ENCODE peak calls at places on chromosome 19, in ten cellular contexts. One of them, this sample, is unnamed. For H3K4me1 and H3K36me3, the result is how much of the 10 kb centered on the place peaks cover.

GRCh38 chr19:46515879-46516350 is 20.2 kb upstream of the PNMA8B start:
- DNase-seq in heart left ventricle: no peak
- DNase-seq in HAP-1: peak
- DNase-seq in right lobe of liver: no peak
- DNase-seq in esophagus squamous epithelium: no peak
- DNase-seq in fibroblast of lung: peak
- DNase-seq in lower lobe of right lung: no peak
- DNase-seq in ovary: no peak
- DNase-seq in endodermal cell: no peak
- DNase-seq in mammary epithelial cell: peak
- DNase-seq in this sample: no peak

GRCh38 chr19:56441206-56441792 is 35.8 kb downstream of the ZNF667 start:
- DNase-seq in mammary epithelial cell: no peak
- DNase-seq in endodermal cell: no peak
- DNase-seq in ovary: no peak
- DNase-seq in lower lobe of right lung: no peak
- DNase-seq in esophagus squamous epithelium: no peak
- DNase-seq in heart left ventricle: no peak
- DNase-seq in right lobe of liver: no peak
- DNase-seq in fibroblast of lung: no peak
- DNase-seq in HAP-1: no peak
- DNase-seq in this sample: no peak

GRCh38 chr19:36488118-36488815 is 1.1 kb downstream of the ZNF566 start:
- DNase-seq in heart left ventricle: no peak
- DNase-seq in right lobe of liver: no peak
- DNase-seq in HAP-1: no peak
- DNase-seq in lower lobe of right lung: no peak
- DNase-seq in esophagus squamous epithelium: no peak
- DNase-seq in ovary: no peak
- DNase-seq in mammary epithelial cell: no peak
- DNase-seq in endodermal cell: no peak
- DNase-seq in fibroblast of lung: peak
- DNase-seq in this sample: no peak

GRCh38 chr19:30645946-30646577 is 273.9 kb downstream of the ZNF536 start:
- DNase-seq in mammary epithelial cell: no peak
- DNase-seq in ovary: no peak
- DNase-seq in endodermal cell: no peak
- DNase-seq in lower lobe of right lung: no peak
- DNase-seq in fibroblast of lung: no peak
- DNase-seq in esophagus squamous epithelium: no peak
- DNase-seq in right lobe of liver: no peak
- DNase-seq in HAP-1: no peak
- DNase-seq in heart left ventricle: no peak
- DNase-seq in this sample: no peak

GRCh38 chr19:3680939-3681338 is 19.3 kb downstream of the PIP5K1C start:
- DNase-seq in HAP-1: no peak
- DNase-seq in fibroblast of lung: no peak
- DNase-seq in ovary: no peak
- DNase-seq in endodermal cell: peak
- DNase-seq in lower lobe of right lung: no peak
- DNase-seq in right lobe of liver: no peak
- DNase-seq in esophagus squamous epithelium: no peak
- DNase-seq in heart left ventricle: no peak
- DNase-seq in mammary epithelial cell: no peak
- DNase-seq in this sample: no peak

GRCh38 chr19:53389591-53390377 is 5.2 kb upstream of the ZNF765 start:
- DNase-seq in right lobe of liver: no peak
- DNase-seq in mammary epithelial cell: no peak
- DNase-seq in endodermal cell: peak
- DNase-seq in heart left ventricle: peak
- DNase-seq in fibroblast of lung: no peak
- DNase-seq in esophagus squamous epithelium: no peak
- DNase-seq in HAP-1: no peak
- DNase-seq in ovary: peak
- DNase-seq in lower lobe of right lung: no peak
- DNase-seq in this sample: no peak

GRCh38 chr19:52428937-52429336 is at the start of gene ZNF534:
- DNase-seq in heart left ventricle: no peak
- DNase-seq in mammary epithelial cell: no peak
- DNase-seq in HAP-1: no peak
- DNase-seq in ovary: no peak
- DNase-seq in right lobe of liver: no peak
- DNase-seq in lower lobe of right lung: no peak
- DNase-seq in esophagus squamous epithelium: no peak
- DNase-seq in endodermal cell: no peak
- DNase-seq in fibroblast of lung: no peak
- DNase-seq in this sample: no peak

GRCh38 chr19:6718741-6719539 is 1.5 kb downstream of the C3 start:
- DNase-seq in heart left ventricle: no peak
- DNase-seq in ovary: no peak
- DNase-seq in mammary epithelial cell: peak
- DNase-seq in esophagus squamous epithelium: no peak
- DNase-seq in endodermal cell: peak
- DNase-seq in lower lobe of right lung: peak
- DNase-seq in HAP-1: no peak
- DNase-seq in right lobe of liver: peak
- DNase-seq in fibroblast of lung: no peak
- DNase-seq in this sample: no peak

GRCh38 chr19:19111138-19111835 is 27.0 kb downstream of the TMEM161A start:
- DNase-seq in right lobe of liver: peak
- DNase-seq in lower lobe of right lung: no peak
- DNase-seq in endodermal cell: peak
- DNase-seq in ovary: no peak
- DNase-seq in esophagus squamous epithelium: no peak
- DNase-seq in fibroblast of lung: no peak
- DNase-seq in HAP-1: no peak
- DNase-seq in heart left ventricle: no peak
- DNase-seq in mammary epithelial cell: no peak
- DNase-seq in this sample: no peak

GRCh38 chr19:39795001-39795400 is 16.3 kb downstream of the LEUTX start:
- DNase-seq in HAP-1: no peak
- DNase-seq in ovary: no peak
- DNase-seq in endodermal cell: no peak
- DNase-seq in lower lobe of right lung: no peak
- DNase-seq in right lobe of liver: no peak
- DNase-seq in esophagus squamous epithelium: no peak
- DNase-seq in mammary epithelial cell: peak
- DNase-seq in heart left ventricle: no peak
- DNase-seq in fibroblast of lung: no peak
- DNase-seq in this sample: no peak

DNA sequence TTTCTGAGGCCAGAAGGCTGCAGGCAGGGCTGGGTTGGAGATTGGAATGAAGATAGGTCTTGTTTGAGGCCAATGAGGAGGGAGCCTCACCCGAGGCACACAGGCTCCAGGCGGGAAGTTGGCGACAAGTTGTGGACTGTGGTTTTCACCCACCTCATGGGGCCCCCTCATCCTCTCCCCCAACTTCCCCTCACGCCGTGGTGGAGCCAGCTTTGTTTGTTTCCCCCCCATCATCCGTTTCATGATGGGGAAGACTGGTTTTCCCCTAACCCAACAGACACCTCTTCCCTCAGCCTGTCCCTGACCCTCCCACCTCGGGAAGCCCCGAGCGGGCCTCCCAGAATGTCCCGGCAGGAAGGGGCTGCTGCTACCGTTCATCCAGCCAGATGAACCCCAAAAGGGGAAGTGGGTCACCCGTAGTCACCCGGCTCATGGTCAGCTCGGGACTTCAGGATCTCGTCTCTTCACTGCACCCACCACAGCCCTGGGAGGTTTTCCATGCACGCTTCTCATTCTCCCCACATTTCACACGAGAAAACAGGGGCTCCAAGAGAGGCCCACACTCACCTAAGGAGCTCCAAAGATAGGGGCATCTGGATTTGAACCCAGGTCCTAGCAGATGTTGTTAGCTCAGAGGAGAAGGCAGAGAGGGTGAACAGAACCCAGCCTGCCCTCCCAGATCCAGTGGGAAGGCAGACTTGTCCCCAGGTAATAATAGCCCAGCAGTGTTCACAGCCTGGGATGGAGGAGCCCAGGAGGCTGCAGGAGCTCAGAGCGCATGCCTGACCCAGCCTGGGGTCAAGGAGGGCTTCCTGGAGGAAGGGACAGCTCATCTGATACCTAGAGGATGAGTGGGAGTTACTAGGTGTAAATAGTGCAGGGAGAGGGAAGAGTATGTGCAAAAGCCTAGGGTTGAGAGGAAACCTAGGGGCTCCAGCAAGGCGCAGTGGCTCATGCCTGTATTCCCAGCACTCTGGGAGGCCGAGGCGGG is 23.5 kb downstream of the CEACAM16 start:
- DNase-seq in fibroblast of lung: no peak
- DNase-seq in esophagus squamous epithelium: no peak
- DNase-seq in ovary: no peak
- DNase-seq in mammary epithelial cell: no peak
- DNase-seq in endodermal cell: no peak
- DNase-seq in HAP-1: no peak
- DNase-seq in heart left ventricle: no peak
- DNase-seq in right lobe of liver: peak
- DNase-seq in lower lobe of right lung: no peak
- DNase-seq in this sample: no peak
- H3K4me1 ChIP-seq in fibroblast of lung: under half
- H3K4me1 ChIP-seq in esophagus squamous epithelium: half or more
- H3K4me1 ChIP-seq in ovary: under half
- H3K4me1 ChIP-seq in mammary epithelial cell: under half
- H3K4me1 ChIP-seq in endodermal cell: under half
- H3K4me1 ChIP-seq in HAP-1: under half
- H3K4me1 ChIP-seq in heart left ventricle: half or more
- H3K4me1 ChIP-seq in right lobe of liver: half or more
- H3K4me1 ChIP-seq in lower lobe of right lung: half or more
- H3K4me1 ChIP-seq in this sample: half or more

GRCh38 chr19:49328741-49329140 is 3.8 kb upstream of the SLC6A16 start:
- DNase-seq in heart left ventricle: no peak
- DNase-seq in mammary epithelial cell: no peak
- DNase-seq in esophagus squamous epithelium: no peak
- DNase-seq in right lobe of liver: no peak
- DNase-seq in endodermal cell: peak
- DNase-seq in HAP-1: no peak
- DNase-seq in ovary: no peak
- DNase-seq in lower lobe of right lung: no peak
- DNase-seq in fibroblast of lung: no peak
- DNase-seq in this sample: no peak
- H3K36me3 ChIP-seq in heart left ventricle: under half
- H3K36me3 ChIP-seq in mammary epithelial cell: under half
- H3K36me3 ChIP-seq in esophagus squamous epithelium: under half
- H3K36me3 ChIP-seq in right lobe of liver: under half
- H3K36me3 ChIP-seq in endodermal cell: under half
- H3K36me3 ChIP-seq in HAP-1: under half
- H3K36me3 ChIP-seq in ovary: under half
- H3K36me3 ChIP-seq in lower lobe of right lung: under half
- H3K36me3 ChIP-seq in fibroblast of lung: under half
- H3K36me3 ChIP-seq in this sample: under half

GRCh38 chr19:45095496-45096413 is 2.8 kb downstream of the PPP1R37 start:
- DNase-seq in endodermal cell: no peak
- DNase-seq in heart left ventricle: no peak
- DNase-seq in esophagus squamous epithelium: no peak
- DNase-seq in mammary epithelial cell: no peak
- DNase-seq in ovary: no peak
- DNase-seq in HAP-1: no peak
- DNase-seq in fibroblast of lung: no peak
- DNase-seq in lower lobe of right lung: no peak
- DNase-seq in right lobe of liver: no peak
- DNase-seq in this sample: no peak
- H3K4me1 ChIP-seq in endodermal cell: under half
- H3K4me1 ChIP-seq in heart left ventricle: half or more
- H3K4me1 ChIP-seq in esophagus squamous epithelium: half or more
- H3K4me1 ChIP-seq in mammary epithelial cell: under half
- H3K4me1 ChIP-seq in ovary: under half
- H3K4me1 ChIP-seq in HAP-1: under half
- H3K4me1 ChIP-seq in fibroblast of lung: under half
- H3K4me1 ChIP-seq in lower lobe of right lung: half or more
- H3K4me1 ChIP-seq in right lobe of liver: under half
- H3K4me1 ChIP-seq in this sample: under half

DNA sequence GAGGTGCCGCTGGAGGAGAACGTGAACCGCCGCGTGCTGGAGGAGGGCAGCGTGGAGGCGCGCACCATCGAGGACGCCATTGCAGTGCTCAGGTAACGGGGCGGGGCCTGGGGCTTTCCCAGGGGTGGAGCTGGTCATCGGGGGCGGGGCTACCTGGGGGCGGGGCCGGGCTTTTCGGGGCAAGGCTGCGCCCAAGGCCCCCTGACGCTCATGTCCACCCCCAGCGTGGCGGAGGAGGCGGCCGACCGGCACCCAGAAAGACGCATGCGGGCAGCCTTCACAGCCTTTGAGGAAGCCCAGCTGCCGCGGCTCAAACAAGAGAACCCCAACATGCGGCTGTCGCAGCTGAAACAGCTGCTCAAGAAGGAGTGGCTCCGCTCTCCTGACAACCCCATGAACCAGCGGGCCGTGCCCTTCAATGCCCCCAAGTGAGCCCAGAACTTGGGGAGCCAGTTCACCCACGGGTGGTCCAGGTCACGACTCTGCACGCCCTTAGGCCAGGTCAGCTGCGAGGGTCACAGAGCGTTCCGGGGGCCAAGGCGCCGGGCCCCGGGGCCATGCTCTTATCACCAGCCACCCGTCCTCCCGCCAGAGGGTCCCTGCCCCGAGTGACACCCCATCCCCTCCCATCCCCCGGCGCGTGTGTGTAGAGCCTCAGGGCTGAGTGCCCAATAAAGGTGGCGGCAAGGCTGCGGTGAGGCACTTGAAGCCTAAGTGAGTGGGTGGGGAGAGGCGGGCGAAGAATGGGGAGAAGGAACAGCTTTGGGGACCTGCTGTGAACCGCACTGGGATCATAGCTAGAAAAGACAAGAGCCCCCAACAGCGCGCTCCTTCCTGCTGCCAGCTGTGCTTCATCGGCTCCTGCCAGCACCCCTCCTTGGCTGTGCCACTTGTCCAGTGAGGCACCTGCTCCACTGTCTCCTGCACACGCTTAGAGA is 10.7 kb downstream of the CCDC124 start:
- DNase-seq in fibroblast of lung: no peak
- DNase-seq in esophagus squamous epithelium: no peak
- DNase-seq in endodermal cell: peak
- DNase-seq in mammary epithelial cell: no peak
- DNase-seq in HAP-1: no peak
- DNase-seq in ovary: peak
- DNase-seq in lower lobe of right lung: no peak
- DNase-seq in right lobe of liver: no peak
- DNase-seq in heart left ventricle: no peak
- DNase-seq in this sample: no peak
- H3K36me3 ChIP-seq in fibroblast of lung: under half
- H3K36me3 ChIP-seq in esophagus squamous epithelium: under half
- H3K36me3 ChIP-seq in endodermal cell: under half
- H3K36me3 ChIP-seq in mammary epithelial cell: under half
- H3K36me3 ChIP-seq in HAP-1: under half
- H3K36me3 ChIP-seq in ovary: under half
- H3K36me3 ChIP-seq in lower lobe of right lung: under half
- H3K36me3 ChIP-seq in right lobe of liver: under half
- H3K36me3 ChIP-seq in heart left ventricle: under half
- H3K36me3 ChIP-seq in this sample: half or more

GRCh38 chr19:45512881-45513483 is 5.7 kb downstream of the VASP start:
- DNase-seq in ovary: no peak
- DNase-seq in HAP-1: no peak
- DNase-seq in lower lobe of right lung: no peak
- DNase-seq in fibroblast of lung: no peak
- DNase-seq in mammary epithelial cell: no peak
- DNase-seq in endodermal cell: no peak
- DNase-seq in heart left ventricle: no peak
- DNase-seq in right lobe of liver: no peak
- DNase-seq in esophagus squamous epithelium: no peak
- DNase-seq in this sample: no peak
- H3K4me1 ChIP-seq in ovary: under half
- H3K4me1 ChIP-seq in HAP-1: under half
- H3K4me1 ChIP-seq in lower lobe of right lung: under half
- H3K4me1 ChIP-seq in fibroblast of lung: under half
- H3K4me1 ChIP-seq in mammary epithelial cell: under half
- H3K4me1 ChIP-seq in endodermal cell: under half
- H3K4me1 ChIP-seq in heart left ventricle: under half
- H3K4me1 ChIP-seq in right lobe of liver: under half
- H3K4me1 ChIP-seq in esophagus squamous epithelium: under half
- H3K4me1 ChIP-seq in this sample: under half